ENCODE peak calls at places on chromosomes 5 and 9, in ten cellular contexts. T, L, Z, K, N, P, U, A, R and S are unnamed samples. For H3K4me1, the result is how much of the 10 kb centered on the place peaks cover.

GRCh38 chr5:42951847-42952411 is 88.2 kb downstream of the ANXA2R start:
- DNase-seq in N (peak), L (peak), U (peak), Z (peak), P (peak), R (no peak), A (peak), K (peak), T (no peak), S (no peak)

GRCh38 chr5:153901449-153901848 is 137.3 kb downstream of the FAM114A2 start:
- DNase-seq in P (no peak), K (no peak), A (no peak), N (no peak), Z (no peak), R (no peak), U (no peak), L (no peak), T (no peak), S (no peak)

GRCh38 chr9:113139225-113139829 is 11.5 kb upstream of the SLC31A2 start:
- DNase-seq in T (no peak), P (no peak), L (no peak), Z (no peak), K (no peak), U (no peak), N (no peak), A (no peak), R (no peak), S (peak)

GRCh38 chr5:313265-313664 is 8.2 kb upstream of the AHRR start:
- DNase-seq in N (no peak), K (no peak), U (no peak), Z (no peak), A (no peak), R (no peak), P (no peak), L (no peak), T (no peak), S (no peak)

GRCh38 chr9:73200694-73201432 is 49.2 kb downstream of the ANXA1 start:
- DNase-seq in T (no peak), K (no peak), A (no peak), P (no peak), Z (no peak), L (no peak), R (no peak), N (no peak), U (peak), S (no peak)

GRCh38 chr9:38015267-38015666 is 53.8 kb downstream of the SHB start:
- DNase-seq in A (no peak), L (no peak), Z (no peak), P (no peak), R (no peak), T (no peak), K (no peak), U (no peak), N (no peak), S (no peak)

GRCh38 chr9:4106744-4107143 is 193.1 kb downstream of the GLIS3 start:
- DNase-seq in L (no peak), T (no peak), N (no peak), Z (no peak), A (no peak), R (no peak), K (no peak), P (no peak), U (no peak), S (no peak)

GRCh38 chr9:14780251-14780650 is 57.7 kb upstream of the CER1 start:
- DNase-seq in L (no peak), N (peak), T (no peak), Z (no peak), P (no peak), K (no peak), U (no peak), A (no peak), R (peak), S (no peak)

GRCh38 chr9:120777229-120777628 is 16.0 kb downstream of the FBXW2 start:
- DNase-seq in R (no peak), T (no peak), Z (no peak), N (no peak), A (no peak), P (no peak), L (no peak), U (no peak), K (no peak), S (no peak)

GRCh38 chr9:20209421-20210340 is 412.6 kb downstream of the MLLT3 start:
- DNase-seq in K (no peak), T (no peak), A (no peak), R (no peak), L (no peak), U (no peak), Z (no peak), P (no peak), N (no peak), S (no peak)

DNA sequence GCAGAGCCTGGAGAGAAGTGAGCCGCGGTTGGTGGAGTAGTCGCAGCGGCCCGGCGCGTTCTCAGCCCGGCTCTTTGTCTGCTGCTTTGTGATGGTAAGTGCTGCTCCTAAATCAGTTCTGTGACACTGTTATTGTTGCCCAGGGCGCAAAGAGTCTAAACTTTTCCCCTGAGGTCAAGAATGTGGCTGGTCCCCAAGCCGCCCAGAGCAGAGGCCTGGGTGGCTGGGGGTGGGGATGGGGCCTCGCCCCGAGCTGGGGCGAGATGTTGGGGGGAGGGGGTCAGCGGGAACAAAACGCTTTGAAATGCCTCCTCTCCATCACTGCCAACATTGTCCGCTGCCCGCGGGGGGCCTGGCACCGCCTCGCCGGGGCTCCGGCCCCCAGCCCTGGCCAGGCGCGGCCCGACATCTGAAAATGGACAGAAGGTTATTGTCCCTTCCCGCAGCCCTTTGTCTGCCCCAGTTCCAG is 11.7 kb upstream of the CERCAM start:
- DNase-seq in A (no peak), L (no peak), P (no peak), R (no peak), N (no peak), K (no peak), Z (no peak), T (no peak), U (no peak), S (no peak)
- TF ChIP-seq POLR2A in A (no peak), L (no peak), P (no peak), R (no peak), N (no peak), K (no peak), Z (no peak), T (no peak), U (no peak), S (no peak)

GRCh38 chr5:10289353-10289752 is 18.3 kb downstream of the CMBL start:
- DNase-seq in R (peak), N (peak), P (peak), A (peak), T (no peak), U (no peak), K (peak), Z (peak), L (no peak), S (no peak)

GRCh38 chr5:10283927-10284635 is 23.6 kb downstream of the CMBL start:
- DNase-seq in R (peak), P (peak), A (peak), N (peak), K (peak), L (peak), U (peak), Z (peak), T (peak), S (peak)

GRCh38 chr5:10289991-10290390 is 17.7 kb downstream of the CMBL start:
- DNase-seq in A (no peak), U (no peak), K (no peak), T (no peak), P (no peak), L (no peak), R (peak), N (no peak), Z (no peak), S (no peak)

GRCh38 chr5:10288600-10289213 is 19.0 kb downstream of the CMBL start:
- DNase-seq in U (no peak), Z (peak), K (peak), T (no peak), L (peak), P (peak), R (peak), A (peak), N (peak), S (no peak)

GRCh38 chr5:10286552-10287227 is 21.0 kb downstream of the CMBL start:
- DNase-seq in Z (no peak), L (no peak), U (no peak), T (no peak), R (peak), A (no peak), K (no peak), N (no peak), P (no peak), S (no peak)
- H3K4me1 ChIP-seq in Z (under half), L (under half), U (under half), T (under half), R (under half), A (under half), K (under half), N (under half), P (under half), S (under half)

DNA sequence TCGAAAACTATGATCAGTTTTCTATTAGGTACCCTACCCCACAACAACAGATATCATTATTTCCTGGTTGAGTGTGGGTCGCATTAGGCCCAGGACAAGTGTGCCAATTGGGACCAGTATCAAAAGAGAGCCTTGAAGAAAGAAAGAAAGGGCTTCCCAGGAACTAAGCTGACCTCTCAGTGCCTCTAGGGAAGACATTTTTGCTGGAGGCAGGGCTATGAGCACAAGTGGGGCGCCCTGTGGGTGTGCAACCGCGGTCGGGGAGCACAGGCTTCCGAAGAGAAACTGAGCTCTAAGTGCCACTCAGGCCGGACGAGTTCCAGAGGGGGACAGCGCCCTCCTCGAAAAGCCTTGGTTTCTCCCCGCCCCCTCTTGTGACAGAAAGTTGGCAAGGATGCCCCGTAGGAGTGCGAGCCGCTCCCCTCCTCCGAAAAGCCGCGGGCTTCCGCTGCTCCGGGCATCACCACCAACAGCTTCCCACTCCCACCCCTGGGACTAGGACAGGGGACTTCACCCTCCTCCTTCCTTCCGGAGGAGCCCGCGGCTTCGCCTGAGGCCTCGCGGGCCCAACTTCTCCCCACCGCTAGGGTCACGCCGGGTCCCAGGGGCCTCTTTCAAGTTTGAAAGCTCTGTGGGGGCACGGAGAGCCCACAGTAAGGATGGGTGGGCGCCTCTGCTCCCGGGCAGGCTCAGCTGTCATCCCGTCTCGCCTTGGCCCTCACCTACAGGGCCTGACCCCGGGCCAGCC is 2.0 kb downstream of the NR2F1-AS1 start:
- DNase-seq in R (no peak), T (no peak), U (peak), K (no peak), L (peak), A (no peak), N (peak), P (no peak), Z (no peak), S (no peak)
- TF ChIP-seq POLR2A in R (no peak), T (no peak), U (no peak), K (no peak), L (peak), A (no peak), N (no peak), P (no peak), Z (no peak), S (no peak)

DNA sequence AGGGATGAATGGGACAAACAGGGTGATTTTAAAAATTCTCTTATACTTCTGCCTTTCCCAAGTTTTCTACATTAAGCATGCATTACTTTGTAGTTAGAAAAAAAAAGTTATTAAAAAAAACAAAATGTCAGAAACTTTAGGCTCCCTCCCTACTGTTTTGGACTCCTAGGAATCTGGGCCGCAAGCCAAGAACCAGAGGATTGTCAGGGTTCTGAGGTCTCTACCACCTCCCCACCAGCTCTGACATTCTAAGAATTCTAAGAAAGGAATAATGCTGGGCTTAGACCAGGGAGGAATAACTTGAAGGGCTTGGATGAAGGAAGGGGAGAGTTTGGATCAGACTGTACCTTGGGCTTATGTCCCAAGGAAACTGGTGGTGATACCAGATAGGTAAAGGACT is 1.1 kb upstream of the ARHGEF39 start:
- DNase-seq in A (no peak), N (peak), R (no peak), U (no peak), P (no peak), L (no peak), K (no peak), Z (no peak), T (no peak), S (no peak)
- H3K4me1 ChIP-seq in A (under half), N (under half), R (under half), U (under half), P (under half), L (under half), K (under half), Z (half or more), T (half or more), S (under half)

GRCh38 chr5:15694694-15695093 is 194.7 kb downstream of the FBXL7 start:
- DNase-seq in T (no peak), Z (no peak), R (no peak), N (peak), A (no peak), U (peak), P (no peak), K (no peak), L (no peak), S (peak)
- TF ChIP-seq POLR2A in T (no peak), Z (no peak), R (no peak), N (no peak), A (no peak), U (no peak), P (no peak), K (no peak), L (no peak), S (no peak)